ENCODE peak calls at places on chromosome 14, in four cellular contexts. O, S, P and I are unnamed samples.
A peak's percentile ranks its signal among the peaks of the same experiment; 100 is the strongest.

GRCh38 chr14:97977711-97978261 is 1180.6 kb downstream of the VRK1 start:
- DNase-seq in S (no peak), P (no peak), O (no peak), I (peak; percentile 60)

GRCh38 chr14:50816419-50817047 is 14.4 kb downstream of the NIN start:
- DNase-seq in P (peak; percentile 34), S (no peak), O (no peak), I (no peak)

GRCh38 chr14:21379338-21379737 is 4.5 kb downstream of the SUPT16H start:
- DNase-seq in S (no peak), P (no peak), O (no peak), I (no peak)

GRCh38 chr14:89444044-89444443 is 27.0 kb upstream of the FOXN3 start:
- DNase-seq in P (no peak), O (no peak), S (no peak), I (no peak)

GRCh38 chr14:104428860-104429259 is 150.7 kb upstream of the C14orf180 start:
- DNase-seq in P (no peak), O (no peak), S (no peak), I (no peak)

GRCh38 chr14:90136904-90137303 is 75.1 kb downstream of the KCNK13 start:
- DNase-seq in O (no peak), P (no peak), S (no peak), I (no peak)

GRCh38 chr14:55800443-55800842 is 220.4 kb downstream of the KTN1 start:
- DNase-seq in O (no peak), P (no peak), S (no peak), I (no peak)

GRCh38 chr14:58104808-58105207 is 47.2 kb downstream of the ARMH4 start:
- DNase-seq in S (no peak), O (no peak), P (no peak), I (no peak)

GRCh38 chr14:82414853-82415539 is 881.3 kb upstream of the SEL1L start:
- DNase-seq in P (no peak), S (no peak), O (no peak), I (no peak)

GRCh38 chr14:56172571-56172971 is 54.4 kb downstream of the PELI2 start:
- DNase-seq in P (no peak), S (no peak), O (no peak), I (no peak)

GRCh38 chr14:64723691-64724577 is 19.7 kb downstream of the PLEKHG3 start:
- DNase-seq in S (no peak), P (no peak), O (no peak), I (no peak)

GRCh38 chr14:62957562-62957961 is 87.7 kb downstream of the KCNH5 start:
- DNase-seq in S (no peak), O (no peak), P (no peak), I (no peak)

GRCh38 chr14:23639891-23640523 is 3.8 kb downstream of the DHRS2 start:
- DNase-seq in P (no peak), O (no peak), S (no peak), I (no peak)

GRCh38 chr14:72631401-72631800 is 262.5 kb downstream of the DPF3 start:
- DNase-seq in S (no peak), O (no peak), P (no peak), I (no peak)

GRCh38 chr14:105919458-105920150 is 393.2 kb downstream of the TMEM121 start:
- DNase-seq in S (no peak), O (peak; percentile 0), P (no peak), I (no peak)

GRCh38 chr14:35533357-35534129 is 421 bp upstream of the INSM2 start:
- DNase-seq in P (peak; percentile 70), O (peak; percentile 66), S (no peak), I (peak; percentile 96)

GRCh38 chr14:23093993-23094665 is 807 bp downstream of the ACIN1 start:
- DNase-seq in O (no peak), S (no peak), P (no peak), I (peak; percentile 83)

GRCh38 chr14:24080888-24081738 is 9.8 kb downstream of the CPNE6 start:
- DNase-seq in O (peak; percentile 85), S (no peak), P (peak; percentile 38), I (peak; percentile 85)

GRCh38 chr14:59829941-59830734 is 40.4 kb downstream of the RTN1 start:
- DNase-seq in O (no peak), S (peak; percentile 2), P (no peak), I (no peak)

GRCh38 chr14:20734079-20734806 is 11.4 kb upstream of the EDDM3A start:
- DNase-seq in O (no peak), S (no peak), P (no peak), I (no peak)

GRCh38 chr14:103533999-103534575 is 5.1 kb downstream of the TRMT61A start:
- DNase-seq in P (no peak), S (no peak), O (no peak), I (no peak)

GRCh38 chr14:33986804-33987203 is 35.9 kb upstream of the EGLN3 start:
- DNase-seq in P (no peak), S (peak; percentile 32), O (no peak), I (no peak)

GRCh38 chr14:51789631-51790030 is 70.8 kb upstream of the GNG2 start:
- DNase-seq in S (peak; percentile 31), O (no peak), P (no peak), I (no peak)

GRCh38 chr14:91409991-91410401 is 7.6 kb downstream of the CCDC88C start:
- DNase-seq in O (no peak), S (no peak), P (no peak), I (no peak)

GRCh38 chr14:77579760-77580159 is 36.7 kb downstream of the SPTLC2 start:
- DNase-seq in S (no peak), P (no peak), O (no peak), I (no peak)

GRCh38 chr14:51512321-51512720 is 139.4 kb upstream of the FRMD6 start:
- DNase-seq in P (no peak), S (no peak), O (no peak), I (no peak)

GRCh38 chr14:61607570-61608244 is 87.6 kb upstream of the HIF1A start:
- DNase-seq in P (peak; percentile 15), O (no peak), S (no peak), I (peak; percentile 66)
- TF ChIP-seq ELF1 in P (no peak), O (no peak), S (no peak), I (no peak)

GRCh38 chr14:99200654-99201005 is 71.4 kb downstream of the BCL11B start:
- DNase-seq in S (no peak), P (no peak), O (no peak), I (no peak)
- H3K4me3 ChIP-seq in S (no peak overlapping the region), P (no peak overlapping the region), O (no peak overlapping the region), I (no peak overlapping the region)

GRCh38 chr14:32453857-32454810 is 125.0 kb downstream of the AKAP6 start:
- DNase-seq in S (no peak), O (no peak), P (no peak), I (no peak)
- TF ChIP-seq ELF1 in S (no peak), O (no peak), P (no peak), I (no peak)

GRCh38 chr14:95229749-95230148 is 72.4 kb upstream of the DICER1 start:
- DNase-seq in O (no peak), P (peak; percentile 35), S (no peak), I (no peak)
- H3K4me3 ChIP-seq in O (no peak overlapping the region), P (no peak overlapping the region), S (no peak overlapping the region), I (no peak overlapping the region)

GRCh38 chr14:101636081-101636560 is 74.8 kb downstream of the DIO3 start:
- DNase-seq in O (no peak), S (no peak), P (no peak), I (no peak)
- TF ChIP-seq ELF1 in O (no peak), S (no peak), P (no peak), I (no peak)